ENCODE peak calls at places on chromosomes 5 and 9, in seven cellular contexts. Q, U, V, X, O, W and Y are unnamed samples.

GRCh38 chr5:53917095-53917494 is 356.7 kb downstream of the NDUFS4 start:
- DNase-seq in W (no peak), U (no peak), Q (no peak), O (peak), X (peak), V (peak), Y (no peak)

GRCh38 chr9:123637596-123637939 is 281.6 kb downstream of the CRB2 start:
- DNase-seq in X (peak), O (no peak), V (no peak), Q (no peak), W (no peak), U (no peak), Y (no peak)

GRCh38 chr9:123337971-123338370 is 18.0 kb upstream of the CRB2 start:
- DNase-seq in O (no peak), X (no peak), W (no peak), U (no peak), V (no peak), Q (no peak), Y (no peak)

GRCh38 chr5:8842906-8843590 is 702.8 kb downstream of the SEMA5A start:
- DNase-seq in O (peak), X (peak), V (peak), W (no peak), Q (no peak), U (no peak), Y (no peak)

GRCh38 chr5:41835625-41836024 is 34.6 kb downstream of the OXCT1 start:
- DNase-seq in O (peak), V (peak), U (no peak), W (no peak), Q (peak), X (peak), Y (peak)

GRCh38 chr5:1021136-1021968 is 12.8 kb downstream of the NKD2 start:
- DNase-seq in O (no peak), Q (no peak), U (no peak), V (peak), W (no peak), X (no peak), Y (peak)

GRCh38 chr5:150616024-150616470 is 24.4 kb upstream of the SYNPO start:
- DNase-seq in X (no peak), V (no peak), W (no peak), Q (no peak), U (no peak), O (no peak), Y (no peak)

GRCh38 chr5:154478224-154478565 is at the start of gene HAND1:
- DNase-seq in W (no peak), U (no peak), Q (peak), O (peak), X (no peak), V (peak), Y (peak)

GRCh38 chr5:168055141-168055680 is 236.2 kb upstream of the WWC1 start:
- DNase-seq in U (no peak), V (no peak), X (no peak), W (no peak), Q (no peak), O (no peak), Y (no peak)
- H2BK120ac ChIP-seq in U (no peak), V (no peak), X (no peak), W (no peak), Q (no peak), O (no peak), Y (no peak)

GRCh38 chr5:139061274-139061673 is 136.9 kb downstream of the SIL1 start:
- DNase-seq in V (peak), W (peak), O (peak), U (no peak), Q (no peak), X (peak), Y (no peak)
- H2BK120ac ChIP-seq in V (no peak), W (no peak), O (no peak), U (peak), Q (no peak), X (peak), Y (no peak)

DNA sequence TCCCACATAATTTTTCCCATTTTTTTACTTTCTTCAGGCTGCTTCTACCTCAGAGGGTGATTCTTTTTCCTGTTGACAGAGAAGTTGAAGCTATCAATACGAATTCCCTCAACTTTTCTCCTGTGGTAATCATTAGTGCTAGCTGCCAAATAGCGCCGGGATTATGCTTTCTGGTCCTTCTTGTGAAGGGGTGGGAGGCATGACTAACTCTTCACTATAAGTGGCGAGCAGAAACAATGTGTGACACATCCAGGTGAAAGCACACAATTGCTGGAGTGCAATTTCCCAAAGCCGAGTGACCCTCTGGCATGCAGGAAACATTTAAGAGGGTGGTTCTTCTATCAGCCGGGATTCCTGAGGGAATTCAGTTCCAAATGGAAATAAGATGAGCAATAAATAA is 56.0 kb downstream of the TRPC7 start:
- DNase-seq in V (no peak), O (no peak), X (no peak), U (no peak), Q (no peak), W (no peak), Y (no peak)
- H2BK120ac ChIP-seq in V (no peak), O (no peak), X (no peak), U (no peak), Q (no peak), W (no peak), Y (no peak)

GRCh38 chr5:178445534-178445933 is 144.7 kb downstream of the COL23A1 start:
- DNase-seq in W (no peak), U (no peak), Q (no peak), X (no peak), V (no peak), O (no peak), Y (no peak)
- H2BK120ac ChIP-seq in W (no peak), U (no peak), Q (no peak), X (no peak), V (no peak), O (no peak), Y (no peak)

GRCh38 chr5:25646421-25647341 is 1001.9 kb upstream of the CDH10 start:
- DNase-seq in W (no peak), Q (no peak), V (no peak), U (no peak), O (no peak), X (no peak), Y (no peak)

DNA sequence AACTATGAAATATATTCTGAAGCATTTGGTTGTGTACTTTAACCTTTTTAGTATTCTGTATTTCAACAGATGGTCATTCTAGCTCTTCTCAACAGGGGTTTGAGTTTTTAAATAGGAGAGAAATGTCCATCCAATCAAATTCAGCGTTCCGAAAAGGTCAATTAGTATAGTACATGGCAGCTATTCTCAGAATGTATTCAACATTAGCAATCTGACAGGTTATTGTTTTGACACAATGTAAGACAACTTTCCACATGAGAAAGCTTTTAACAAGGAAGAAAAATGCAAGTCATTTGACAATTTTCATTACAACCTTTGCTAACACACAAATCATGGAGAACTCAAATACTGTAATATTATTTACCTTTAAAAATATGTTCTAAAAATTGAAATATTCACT is 996.4 kb upstream of the CDH10 start:
- DNase-seq in X (no peak), O (no peak), V (no peak), W (no peak), Q (no peak), U (no peak), Y (no peak)
- H2BK120ac ChIP-seq in X (no peak), O (no peak), V (no peak), W (no peak), Q (no peak), U (no peak), Y (no peak)

GRCh38 chr5:39352170-39352569 is 12.1 kb downstream of the C9 start:
- DNase-seq in Q (no peak), U (no peak), V (no peak), O (no peak), W (no peak), X (no peak), Y (no peak)

GRCh38 chr5:39352931-39353330 is 11.4 kb downstream of the C9 start:
- DNase-seq in O (no peak), U (no peak), V (no peak), W (no peak), Q (no peak), X (no peak), Y (no peak)

GRCh38 chr5:39355324-39355723 is 9.0 kb downstream of the C9 start:
- DNase-seq in U (no peak), V (no peak), Q (no peak), W (no peak), X (no peak), O (no peak), Y (no peak)

GRCh38 chr5:39353714-39354399 is 10.4 kb downstream of the C9 start:
- DNase-seq in W (no peak), U (no peak), O (no peak), V (no peak), Q (no peak), X (no peak), Y (no peak)

DNA sequence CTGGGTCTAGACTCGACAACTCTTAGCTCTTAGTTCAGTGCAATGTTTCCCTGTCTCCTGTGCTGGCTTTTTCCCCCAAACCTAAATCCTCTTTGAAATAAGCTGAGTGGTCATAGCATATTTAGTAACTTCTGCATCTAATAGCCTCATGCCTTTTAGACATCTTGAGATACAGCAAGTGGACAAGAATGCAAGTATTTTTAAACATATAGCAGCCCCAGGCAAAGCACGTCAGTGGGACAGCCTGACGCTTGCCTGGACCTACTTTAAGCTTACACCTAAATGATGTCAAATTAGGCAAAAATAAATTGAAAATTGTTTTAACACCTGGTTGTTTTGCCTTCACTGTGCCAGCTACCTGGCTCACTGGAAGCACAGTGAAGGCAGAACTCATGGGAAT is 8.0 kb downstream of the C9 start:
- DNase-seq in Q (no peak), X (no peak), W (peak), O (no peak), U (no peak), V (no peak), Y (no peak)
- H2BK120ac ChIP-seq in Q (no peak), X (no peak), W (no peak), O (no peak), U (no peak), V (no peak), Y (no peak)

GRCh38 chr5:36570268-36570667 is 36.1 kb upstream of the SLC1A3 start:
- DNase-seq in W (no peak), U (no peak), O (no peak), Q (no peak), V (no peak), X (peak), Y (no peak)

GRCh38 chr5:36569456-36569855 is 37.0 kb upstream of the SLC1A3 start:
- DNase-seq in W (no peak), X (no peak), V (no peak), Q (no peak), U (no peak), O (no peak), Y (no peak)

GRCh38 chr5:36573441-36573840 is 33.0 kb upstream of the SLC1A3 start:
- DNase-seq in V (peak), Q (no peak), X (peak), W (no peak), O (peak), U (no peak), Y (no peak)

GRCh38 chr5:36571643-36572042 is 34.8 kb upstream of the SLC1A3 start:
- DNase-seq in Q (no peak), X (no peak), W (no peak), V (no peak), O (no peak), U (no peak), Y (no peak)

DNA sequence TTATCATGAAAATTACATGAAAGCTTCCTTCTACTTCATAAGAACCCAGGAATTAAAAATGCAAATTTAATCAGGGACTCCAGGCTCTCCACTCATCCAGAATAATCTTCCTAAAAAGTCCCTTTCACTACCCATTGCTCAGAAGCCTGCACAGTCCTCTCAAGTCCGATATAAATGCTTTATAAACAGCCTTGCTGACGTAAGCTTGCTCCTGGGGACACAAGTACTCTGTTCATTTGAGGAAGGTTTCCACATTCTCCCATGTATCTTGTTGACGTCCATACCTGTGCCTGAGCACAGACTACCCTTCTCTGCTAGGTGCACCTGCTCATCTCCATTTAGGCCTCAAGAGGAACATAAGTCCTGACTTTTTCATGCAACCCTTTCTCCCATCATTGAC is 35.7 kb upstream of the SLC1A3 start:
- DNase-seq in Q (no peak), U (no peak), W (no peak), X (no peak), V (no peak), O (no peak), Y (no peak)
- H2BK120ac ChIP-seq in Q (no peak), U (no peak), W (no peak), X (no peak), V (no peak), O (no peak), Y (no peak)

DNA sequence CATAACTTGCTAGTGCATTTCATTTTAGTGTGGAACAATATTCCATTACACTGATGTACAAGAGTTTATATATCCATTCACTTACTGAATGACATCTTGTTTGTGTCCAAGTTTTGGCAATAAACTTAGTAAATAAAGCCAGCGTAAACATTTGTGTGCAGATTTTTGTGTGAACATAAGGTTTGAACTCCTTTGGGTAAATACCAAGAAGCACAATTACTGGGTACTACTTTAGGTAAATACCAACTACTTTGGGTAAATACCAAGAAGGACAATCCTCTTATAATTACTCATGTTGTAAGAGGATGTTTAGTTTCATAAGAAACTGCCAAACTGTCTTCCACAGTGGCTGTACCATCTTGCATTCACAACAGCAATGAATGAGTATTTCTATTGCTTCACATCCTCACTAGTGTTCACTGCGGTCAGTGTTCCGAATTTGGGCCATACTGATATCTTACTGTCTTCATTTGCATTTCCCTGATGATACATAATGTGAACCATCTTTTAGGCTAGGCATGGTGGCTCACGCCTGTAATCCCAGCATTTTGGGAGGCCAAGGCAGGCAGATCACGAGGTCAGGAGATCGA is 2.3 kb upstream of the SYK start:
- DNase-seq in V (no peak), O (no peak), Q (no peak), X (no peak), U (no peak), W (no peak), Y (no peak)
- H2BK120ac ChIP-seq in V (no peak), O (no peak), Q (no peak), X (no peak), U (no peak), W (no peak), Y (no peak)